ENCODE peak calls at places on chromosomes 11 and 22, in five cellular contexts. B, W, K, O and G are unnamed samples.

GRCh38 chr11:38456371-38456770 is 1858.3 kb upstream of the RAG2 start:
- DNase-seq in W (no peak), K (no peak), B (no peak), O (no peak), G (no peak)

GRCh38 chr11:72223615-72224586 is 666 bp upstream of the INPPL1 start:
- DNase-seq in K (no peak), B (no peak), W (peak; percentile 65), O (peak; percentile 79), G (peak; percentile 80)

GRCh38 chr22:47196881-47197701 is 434.6 kb downstream of the TBC1D22A start:
- DNase-seq in B (no peak), W (no peak), K (no peak), O (no peak), G (no peak)

GRCh38 chr22:24427500-24428164 is at the start of gene ADORA2A:
- DNase-seq in W (no peak), O (no peak), B (no peak), K (peak; percentile 35), G (no peak)

GRCh38 chr11:10490032-10490397 is 35.0 kb downstream of the AMPD3 start:
- DNase-seq in O (no peak), K (no peak), B (no peak), W (no peak), G (peak; percentile 20)

GRCh38 chr11:100240051-100240450 is 447.0 kb upstream of the ARHGAP42 start:
- DNase-seq in B (no peak), W (no peak), K (no peak), O (no peak), G (no peak)

GRCh38 chr11:112042961-112043304 is 17.7 kb downstream of the DLAT start:
- DNase-seq in O (no peak), K (no peak), B (no peak), W (no peak), G (no peak)

GRCh38 chr11:18046116-18046777 is at the start of gene TPH1:
- DNase-seq in K (no peak), O (peak; percentile 75), W (peak; percentile 68), B (no peak), G (no peak)

GRCh38 chr11:69371731-69372588 is 78.0 kb downstream of the MYEOV start:
- DNase-seq in K (no peak), B (no peak), W (no peak), O (peak; percentile 32), G (no peak)

GRCh38 chr22:22748297-22748743 is 103.9 kb downstream of the GGTLC2 start:
- DNase-seq in K (no peak), O (peak; percentile 62), B (peak; percentile 35), W (peak; percentile 51), G (peak; percentile 85)

GRCh38 chr11:48052183-48053040 is 72.1 kb downstream of the PTPRJ start:
- DNase-seq in W (peak; percentile 58), B (no peak), O (peak; percentile 57), K (no peak), G (no peak)

GRCh38 chr11:30729187-30729713 is 143.1 kb upstream of the MPPED2 start:
- DNase-seq in B (no peak), K (no peak), W (no peak), O (no peak), G (no peak)

GRCh38 chr11:19730373-19730772 is 17.7 kb downstream of the NAV2 start:
- DNase-seq in W (no peak), B (no peak), K (no peak), O (no peak), G (no peak)

DNA sequence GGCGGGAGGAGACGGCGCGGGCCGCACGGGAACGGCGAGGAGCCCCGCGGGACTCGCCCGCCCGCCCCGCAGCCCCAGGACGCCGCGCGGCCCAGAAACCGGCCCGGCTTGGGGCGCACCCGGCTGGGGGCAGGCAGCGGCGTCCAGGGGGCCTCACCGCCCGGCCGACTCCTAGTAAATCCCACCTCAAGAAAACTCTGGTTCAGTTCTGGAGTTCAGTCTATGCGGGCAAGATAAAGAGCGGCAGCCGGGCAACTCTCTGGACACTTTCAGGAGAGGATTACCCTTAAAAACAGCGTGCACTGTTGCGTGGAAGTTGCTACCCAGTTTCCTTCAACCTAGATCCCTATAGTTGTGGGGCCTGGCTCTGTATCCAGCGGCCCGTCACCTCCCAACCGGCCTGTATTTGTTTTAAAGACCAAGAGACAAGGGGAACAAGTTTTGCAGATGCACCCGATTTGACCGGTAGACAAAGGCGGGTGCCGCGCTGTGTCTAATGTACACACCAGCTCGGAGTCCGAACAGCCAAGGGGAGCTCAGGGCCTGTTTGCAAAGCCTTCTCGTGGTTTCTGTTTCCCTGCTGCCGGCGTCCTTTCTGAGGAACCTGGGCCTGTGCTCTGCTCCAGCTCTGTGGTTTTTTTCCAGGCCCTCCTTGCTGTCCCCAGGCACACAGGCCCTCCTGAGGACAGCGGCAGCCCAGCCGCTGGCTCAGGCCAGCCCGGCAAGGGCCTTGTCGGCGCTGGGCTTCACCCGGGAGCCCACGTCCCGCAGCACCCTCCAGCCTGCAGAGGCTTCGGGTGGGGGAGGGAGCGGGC is 1.1 kb downstream of the TBX1 start:
- DNase-seq in B (peak; percentile 35), W (peak; percentile 37), O (no peak), K (no peak), G (peak; percentile 71)
- TF ChIP-seq ATF2 in B (no peak), W (no peak), O (no peak), K (no peak), G (no peak)

DNA sequence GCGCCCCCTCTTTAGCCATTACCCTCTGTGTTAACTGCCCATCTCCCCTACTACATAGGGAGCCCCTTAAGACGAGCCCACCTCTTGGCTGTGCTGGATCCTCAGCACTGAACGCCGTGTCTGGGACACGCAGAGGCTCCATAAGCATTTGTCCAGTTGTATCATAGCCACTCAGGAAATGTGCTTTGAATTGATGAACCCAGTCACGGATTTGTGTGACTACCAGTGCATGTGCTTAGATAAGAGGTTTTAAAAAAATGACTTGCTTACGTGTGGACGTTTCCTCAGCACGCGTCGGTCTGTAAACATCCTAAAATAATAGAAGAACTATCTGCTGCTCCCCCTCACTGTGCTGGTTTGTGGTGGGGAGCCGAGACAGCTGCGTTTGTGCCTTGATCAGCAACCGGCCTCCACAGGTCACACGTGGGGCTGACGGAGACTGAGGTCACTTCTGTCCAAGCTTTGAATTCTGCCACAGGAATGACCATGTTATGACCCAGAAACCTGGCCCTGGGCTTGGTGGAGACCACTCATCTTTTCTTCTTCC is 4.2 kb downstream of the MICAL2 start:
- DNase-seq in W (no peak), B (no peak), K (no peak), O (no peak), G (peak; percentile 50)
- TF ChIP-seq ATF2 in W (no peak), B (no peak), K (no peak), O (no peak), G (no peak)

GRCh38 chr11:131951146-131951545 is 580.7 kb downstream of the NTM start:
- DNase-seq in K (no peak), W (no peak), O (no peak), B (no peak), G (no peak)
- TF ChIP-seq ATF2 in K (no peak), W (no peak), O (no peak), B (no peak), G (no peak)

GRCh38 chr11:119025099-119025473 is 5.6 kb downstream of the SLC37A4 start:
- DNase-seq in B (no peak), O (no peak), W (no peak), K (no peak), G (no peak)

GRCh38 chr11:119025978-119026766 is 4.5 kb downstream of the SLC37A4 start:
- DNase-seq in O (no peak), B (no peak), K (no peak), W (no peak), G (no peak)

GRCh38 chr11:119026970-119027369 is 3.7 kb downstream of the SLC37A4 start:
- DNase-seq in O (no peak), W (no peak), K (no peak), B (peak; percentile 59), G (no peak)

GRCh38 chr11:119024430-119025098 is 6.0 kb downstream of the TRAPPC4 start:
- DNase-seq in O (no peak), B (peak; percentile 49), K (no peak), W (no peak), G (no peak)

GRCh38 chr11:119023741-119024140 is 5.2 kb downstream of the TRAPPC4 start:
- DNase-seq in W (no peak), B (no peak), K (no peak), O (no peak), G (peak; percentile 13)
- TF ChIP-seq ATF2 in W (no peak), B (no peak), K (no peak), O (no peak), G (no peak)

GRCh38 chr22:37301144-37301820 is 19.0 kb downstream of the CYTH4 start:
- DNase-seq in W (no peak), B (no peak), O (no peak), K (no peak), G (no peak)

GRCh38 chr22:37300551-37301017 is 18.3 kb downstream of the CYTH4 start:
- DNase-seq in B (no peak), W (no peak), K (no peak), O (no peak), G (no peak)

GRCh38 chr22:37304595-37305343 is 22.5 kb downstream of the CYTH4 start:
- DNase-seq in K (no peak), O (no peak), W (no peak), B (peak; percentile 22), G (peak; percentile 51)

GRCh38 chr22:37303821-37304274 is 21.5 kb downstream of the CYTH4 start:
- DNase-seq in W (no peak), O (no peak), K (no peak), B (peak; percentile 32), G (peak; percentile 60)

GRCh38 chr22:37302617-37303555 is 20.6 kb downstream of the CYTH4 start:
- DNase-seq in K (no peak), W (no peak), B (no peak), O (no peak), G (no peak)
- TF ChIP-seq ATF2 in K (no peak), W (no peak), B (no peak), O (no peak), G (no peak)

GRCh38 chr11:11842426-11843008 is 745 bp downstream of the USP47 start:
- DNase-seq in B (peak; percentile 75), O (no peak), K (peak; percentile 45), W (no peak), G (peak; percentile 67)
- TF ChIP-seq ATF2 in B (no peak), O (no peak), K (no peak), W (no peak), G (no peak)

DNA sequence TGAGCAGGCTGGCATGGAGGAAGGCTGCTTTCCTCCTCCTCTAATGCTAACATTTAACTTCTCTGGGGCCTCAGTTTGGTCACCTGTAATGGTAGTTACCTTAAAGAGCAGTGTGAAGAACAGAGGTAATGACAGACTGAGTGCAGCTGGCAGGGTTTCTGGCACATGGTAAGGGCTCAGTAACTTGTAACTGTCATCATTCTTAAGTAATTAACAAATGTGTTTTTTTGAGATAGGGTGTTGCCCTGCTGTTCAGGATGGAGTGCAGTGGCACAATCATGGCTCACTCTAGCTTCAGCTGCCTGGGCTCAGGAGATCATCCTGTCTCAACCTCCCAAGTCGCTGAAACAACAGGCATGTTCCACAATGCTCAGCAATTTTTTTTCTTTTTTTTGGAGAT is 242.0 kb upstream of the SYN3 start:
- DNase-seq in K (peak; percentile 24), W (no peak), B (no peak), O (no peak), G (no peak)
- TF ChIP-seq ATF2 in K (no peak), W (no peak), B (no peak), O (no peak), G (no peak)

DNA sequence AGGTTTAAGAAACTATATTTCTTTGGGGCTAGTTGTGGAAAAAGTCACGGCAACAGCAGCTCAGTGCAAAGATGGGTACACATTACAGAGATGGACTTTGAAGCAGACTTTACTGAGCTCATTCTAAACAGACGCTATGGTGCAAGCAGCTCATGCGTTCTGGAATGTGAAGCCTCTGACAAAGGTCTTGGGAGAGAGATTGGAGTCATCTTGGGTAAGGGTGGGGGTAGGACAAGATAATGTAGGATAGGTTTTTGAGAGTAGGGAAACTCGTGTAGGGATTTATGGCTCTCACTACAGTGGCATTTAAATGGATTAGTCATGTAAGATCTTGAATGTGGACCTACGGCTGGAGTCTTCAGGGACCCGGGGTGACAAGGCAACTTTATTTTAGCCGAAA is 36.2 kb upstream of the CLMP start:
- DNase-seq in K (no peak), B (peak; percentile 28), O (no peak), W (no peak), G (no peak)
- TF ChIP-seq ATF2 in K (no peak), B (no peak), O (no peak), W (no peak), G (no peak)